ENCODE peak calls at places on chromosomes 7 and 10, in nine cellular contexts. One of them, this sample, is unnamed.

GRCh38 chr10:44890721-44891550 is 20.2 kb upstream of the TMEM72 start:
- DNase-seq in activated naive CD8-positive, alpha-beta T cell treated with anti-CD3 and anti-CD28 coated beads, Interleukin-2, amount 50 U/mL, for 24 hours: no peak
- DNase-seq in hippocampal formation: no peak
- DNase-seq in HTR-8/SVneo: no peak
- DNase-seq in colonic mucosa: peak; percentile 84
- DNase-seq in spleen: no peak
- DNase-seq in T-cell: no peak
- DNase-seq in mucosa of gallbladder: no peak
- DNase-seq in ELR: no peak
- DNase-seq in this sample: no peak

GRCh38 chr7:41747951-41748350 is 45.1 kb upstream of the INHBA start:
- DNase-seq in activated naive CD8-positive, alpha-beta T cell treated with anti-CD3 and anti-CD28 coated beads, Interleukin-2, amount 50 U/mL, for 24 hours: no peak
- DNase-seq in hippocampal formation: no peak
- DNase-seq in HTR-8/SVneo: no peak
- DNase-seq in colonic mucosa: no peak
- DNase-seq in spleen: no peak
- DNase-seq in T-cell: no peak
- DNase-seq in mucosa of gallbladder: no peak
- DNase-seq in ELR: no peak
- DNase-seq in this sample: no peak

GRCh38 chr7:130242198-130243014 is 24.3 kb upstream of the CPA2 start:
- DNase-seq in activated naive CD8-positive, alpha-beta T cell treated with anti-CD3 and anti-CD28 coated beads, Interleukin-2, amount 50 U/mL, for 24 hours: peak; percentile 68
- DNase-seq in hippocampal formation: peak; percentile 26
- DNase-seq in HTR-8/SVneo: peak; percentile 50
- DNase-seq in colonic mucosa: peak; percentile 60
- DNase-seq in spleen: peak; percentile 82
- DNase-seq in T-cell: peak; percentile 38
- DNase-seq in mucosa of gallbladder: peak; percentile 31
- DNase-seq in ELR: peak; percentile 82
- DNase-seq in this sample: peak; percentile 93

GRCh38 chr7:327305-327931 is 37.4 kb downstream of the FOXL3 start:
- DNase-seq in activated naive CD8-positive, alpha-beta T cell treated with anti-CD3 and anti-CD28 coated beads, Interleukin-2, amount 50 U/mL, for 24 hours: no peak
- DNase-seq in hippocampal formation: no peak
- DNase-seq in HTR-8/SVneo: no peak
- DNase-seq in colonic mucosa: no peak
- DNase-seq in spleen: peak; percentile 69
- DNase-seq in T-cell: no peak
- DNase-seq in mucosa of gallbladder: no peak
- DNase-seq in ELR: no peak
- DNase-seq in this sample: no peak

GRCh38 chr7:28005848-28006233 is 174.8 kb downstream of the JAZF1 start:
- DNase-seq in activated naive CD8-positive, alpha-beta T cell treated with anti-CD3 and anti-CD28 coated beads, Interleukin-2, amount 50 U/mL, for 24 hours: no peak
- DNase-seq in hippocampal formation: no peak
- DNase-seq in HTR-8/SVneo: no peak
- DNase-seq in colonic mucosa: no peak
- DNase-seq in spleen: no peak
- DNase-seq in T-cell: no peak
- DNase-seq in mucosa of gallbladder: no peak
- DNase-seq in ELR: no peak
- DNase-seq in this sample: no peak

GRCh38 chr10:51699475-51700227 is at the start of gene CSTF2T:
- DNase-seq in activated naive CD8-positive, alpha-beta T cell treated with anti-CD3 and anti-CD28 coated beads, Interleukin-2, amount 50 U/mL, for 24 hours: peak; percentile 86
- DNase-seq in hippocampal formation: peak; percentile 90
- DNase-seq in HTR-8/SVneo: peak; percentile 64
- DNase-seq in colonic mucosa: peak; percentile 94
- DNase-seq in spleen: peak; percentile 94
- DNase-seq in T-cell: peak; percentile 88
- DNase-seq in mucosa of gallbladder: peak; percentile 92
- DNase-seq in ELR: peak; percentile 95
- DNase-seq in this sample: peak; percentile 90

GRCh38 chr10:71575934-71576801 is 143.4 kb downstream of the C10orf105 start:
- DNase-seq in activated naive CD8-positive, alpha-beta T cell treated with anti-CD3 and anti-CD28 coated beads, Interleukin-2, amount 50 U/mL, for 24 hours: no peak
- DNase-seq in hippocampal formation: no peak
- DNase-seq in HTR-8/SVneo: no peak
- DNase-seq in colonic mucosa: no peak
- DNase-seq in spleen: no peak
- DNase-seq in T-cell: no peak
- DNase-seq in mucosa of gallbladder: no peak
- DNase-seq in ELR: no peak
- DNase-seq in this sample: no peak

GRCh38 chr7:2227699-2228098 is 5.0 kb downstream of the MAD1L1 start:
- DNase-seq in activated naive CD8-positive, alpha-beta T cell treated with anti-CD3 and anti-CD28 coated beads, Interleukin-2, amount 50 U/mL, for 24 hours: no peak
- DNase-seq in hippocampal formation: no peak
- DNase-seq in HTR-8/SVneo: no peak
- DNase-seq in colonic mucosa: no peak
- DNase-seq in spleen: no peak
- DNase-seq in T-cell: no peak
- DNase-seq in mucosa of gallbladder: no peak
- DNase-seq in ELR: no peak
- DNase-seq in this sample: no peak